ENCODE peak calls at places on chromosomes 2 and 18, in four cellular contexts. D, O, I and J are unnamed samples.

GRCh38 chr2:165877565-165878550 is 75.7 kb downstream of the TTC21B start:
- DNase-seq in D (no peak), I (no peak), O (no peak), J (peak; percentile 29)

GRCh38 chr2:122203523-122203922 is 448.1 kb downstream of the TSN start:
- DNase-seq in O (no peak), I (no peak), D (no peak), J (no peak)

GRCh38 chr2:99395589-99396130 is 58.5 kb downstream of the EIF5B start:
- DNase-seq in D (no peak), O (no peak), I (no peak), J (no peak)

GRCh38 chr2:160345102-160345501 is 145.0 kb upstream of the ITGB6 start:
- DNase-seq in I (no peak), D (no peak), O (no peak), J (no peak)

GRCh38 chr2:129775941-129776653 is 203.4 kb upstream of the RAB6C start:
- DNase-seq in D (no peak), O (no peak), I (no peak), J (no peak)

GRCh38 chr2:182144039-182144779 is 158.6 kb downstream of the PPP1R1C start:
- DNase-seq in D (no peak), I (no peak), O (no peak), J (no peak)

GRCh38 chr2:121326628-121327027 is 41.6 kb upstream of the TFCP2L1 start:
- DNase-seq in D (no peak), I (no peak), O (no peak), J (no peak)

GRCh38 chr2:189056200-189057106 is 82.3 kb downstream of the COL3A1 start:
- DNase-seq in D (no peak), I (no peak), O (no peak), J (no peak)

GRCh38 chr18:40672590-40672989 is 1282.4 kb upstream of the PIK3C3 start:
- DNase-seq in D (no peak), O (no peak), I (no peak), J (no peak)

GRCh38 chr2:10231551-10232085 is 71.1 kb upstream of the HPCAL1 start:
- DNase-seq in O (no peak), I (no peak), D (no peak), J (no peak)
- H3K9me3 ChIP-seq in O (no peaks in the 10 kb centered on the region), I (no peaks in the 10 kb centered on the region), D (no peaks in the 10 kb centered on the region), J (peaks cover 2% of the 10 kb centered on the region)

DNA sequence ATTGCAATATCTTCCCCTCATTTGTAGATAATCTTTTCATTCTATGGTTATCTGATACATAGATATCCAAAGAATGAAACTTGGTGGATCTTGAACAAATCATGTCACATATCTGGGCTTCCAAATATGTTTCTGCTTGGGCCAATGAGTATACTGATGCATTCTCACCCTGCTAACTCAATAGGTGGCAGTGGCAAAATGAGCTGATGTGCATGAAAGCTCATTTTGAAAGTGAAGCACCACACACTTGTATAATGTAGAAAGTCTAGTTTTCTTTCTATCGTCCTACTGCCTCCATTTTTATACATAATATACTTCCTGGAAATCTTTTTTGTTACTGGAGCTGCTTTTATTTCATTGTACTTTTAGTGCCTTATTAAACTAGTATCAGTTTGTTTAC is 208.2 kb downstream of the PRKCE start:
- DNase-seq in D (no peak), I (no peak), O (no peak), J (no peak)
- H3K4me1 ChIP-seq in D (peaks cover 9% of the 10 kb centered on the region), I (peaks cover 12% of the 10 kb centered on the region), O (no peaks in the 10 kb centered on the region), J (peaks cover 6% of the 10 kb centered on the region)

GRCh38 chr2:43158259-43158880 is 68.0 kb downstream of the ZFP36L2 start:
- DNase-seq in O (peak; percentile 88), D (no peak), I (peak; percentile 71), J (peak; percentile 31)
- H3K4me3 ChIP-seq in O (no peak overlapping the region), D (no peak overlapping the region), I (no peak overlapping the region), J (no peak overlapping the region)

DNA sequence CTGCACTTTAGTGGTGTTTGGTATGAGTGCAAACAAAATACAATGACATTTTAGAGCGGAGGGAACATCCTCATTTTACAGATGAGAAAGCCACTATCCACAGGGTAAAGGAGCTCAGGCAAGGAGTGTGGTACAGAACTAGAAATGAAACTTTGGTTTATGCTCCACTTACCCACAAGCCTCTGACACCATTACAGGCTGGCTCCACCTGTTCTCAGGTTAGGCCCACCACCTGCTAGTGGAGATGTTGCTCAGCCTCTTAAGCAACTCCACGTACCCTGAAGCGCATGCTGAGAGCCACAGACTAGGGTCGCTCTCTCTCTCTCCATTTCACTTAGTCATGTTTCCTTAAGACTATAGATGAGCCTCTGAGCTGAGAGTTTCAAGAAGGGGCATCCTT is 130.0 kb downstream of the MBD2 start:
- DNase-seq in I (no peak), D (no peak), O (no peak), J (no peak)
- H3K9me3 ChIP-seq in I (no peaks in the 10 kb centered on the region), D (no peaks in the 10 kb centered on the region), O (no peaks in the 10 kb centered on the region), J (no peaks in the 10 kb centered on the region)